ENCODE peak calls at places on chromosomes 13 and 19, in nine cellular contexts. One of them, this sample, is unnamed.

GRCh38 chr13:46229251-46229650 is 17.5 kb downstream of the LRRC63 start:
- DNase-seq in endothelial cell: no peak
- DNase-seq in progenitor cell of endocrine pancreas: no peak
- DNase-seq in type B pancreatic cell: no peak
- DNase-seq in IMR-90: no peak
- DNase-seq in dorsolateral prefrontal cortex: no peak
- DNase-seq in body of pancreas: no peak
- DNase-seq in fibroblast of pulmonary artery: no peak
- DNase-seq in GM06990: no peak
- DNase-seq in this sample: no peak

GRCh38 chr13:49652691-49653305 is 24.5 kb downstream of the ARL11 start:
- DNase-seq in endothelial cell: peak; percentile 54
- DNase-seq in progenitor cell of endocrine pancreas: no peak
- DNase-seq in type B pancreatic cell: no peak
- DNase-seq in IMR-90: peak; percentile 10
- DNase-seq in dorsolateral prefrontal cortex: no peak
- DNase-seq in body of pancreas: peak; percentile 22
- DNase-seq in fibroblast of pulmonary artery: peak; percentile 35
- DNase-seq in GM06990: no peak
- DNase-seq in this sample: no peak

GRCh38 chr19:23901360-23901759 is 13.3 kb upstream of the ZNF726 start:
- DNase-seq in endothelial cell: no peak
- DNase-seq in progenitor cell of endocrine pancreas: no peak
- DNase-seq in type B pancreatic cell: no peak
- DNase-seq in IMR-90: no peak
- DNase-seq in dorsolateral prefrontal cortex: no peak
- DNase-seq in body of pancreas: no peak
- DNase-seq in fibroblast of pulmonary artery: no peak
- DNase-seq in GM06990: no peak
- DNase-seq in this sample: no peak

GRCh38 chr19:44746946-44747738 is 1.4 kb upstream of the BCL3 start:
- DNase-seq in endothelial cell: peak; percentile 59
- DNase-seq in progenitor cell of endocrine pancreas: peak; percentile 34
- DNase-seq in type B pancreatic cell: peak; percentile 82
- DNase-seq in IMR-90: peak; percentile 96
- DNase-seq in dorsolateral prefrontal cortex: peak; percentile 60
- DNase-seq in body of pancreas: peak; percentile 94
- DNase-seq in fibroblast of pulmonary artery: peak; percentile 97
- DNase-seq in GM06990: peak; percentile 81
- DNase-seq in this sample: peak; percentile 95

GRCh38 chr13:44918323-44919102 is 70.8 kb downstream of the NUFIP1 start:
- DNase-seq in endothelial cell: peak; percentile 91
- DNase-seq in progenitor cell of endocrine pancreas: peak; percentile 81
- DNase-seq in type B pancreatic cell: peak; percentile 89
- DNase-seq in IMR-90: peak; percentile 97
- DNase-seq in dorsolateral prefrontal cortex: peak; percentile 84
- DNase-seq in body of pancreas: peak; percentile 93
- DNase-seq in fibroblast of pulmonary artery: peak; percentile 98
- DNase-seq in GM06990: peak; percentile 90
- DNase-seq in this sample: peak; percentile 98

GRCh38 chr13:57739089-57739488 is 107.5 kb downstream of the PCDH17 start:
- DNase-seq in endothelial cell: no peak
- DNase-seq in progenitor cell of endocrine pancreas: no peak
- DNase-seq in type B pancreatic cell: no peak
- DNase-seq in IMR-90: no peak
- DNase-seq in dorsolateral prefrontal cortex: no peak
- DNase-seq in body of pancreas: no peak
- DNase-seq in fibroblast of pulmonary artery: no peak
- DNase-seq in GM06990: no peak
- DNase-seq in this sample: no peak

GRCh38 chr13:51276684-51277083 is 54.5 kb downstream of the FAM124A start:
- DNase-seq in endothelial cell: no peak
- DNase-seq in progenitor cell of endocrine pancreas: no peak
- DNase-seq in type B pancreatic cell: no peak
- DNase-seq in IMR-90: no peak
- DNase-seq in dorsolateral prefrontal cortex: no peak
- DNase-seq in body of pancreas: no peak
- DNase-seq in fibroblast of pulmonary artery: peak; percentile 23
- DNase-seq in GM06990: no peak
- DNase-seq in this sample: no peak

GRCh38 chr19:18290250-18291018 is 9.0 kb upstream of the JUND start:
- DNase-seq in endothelial cell: no peak
- DNase-seq in progenitor cell of endocrine pancreas: no peak
- DNase-seq in type B pancreatic cell: no peak
- DNase-seq in IMR-90: peak; percentile 52
- DNase-seq in dorsolateral prefrontal cortex: no peak
- DNase-seq in body of pancreas: no peak
- DNase-seq in fibroblast of pulmonary artery: peak; percentile 60
- DNase-seq in GM06990: peak; percentile 84
- DNase-seq in this sample: no peak

GRCh38 chr19:5046339-5047039 is 77.6 kb downstream of the KDM4B start:
- DNase-seq in endothelial cell: no peak
- DNase-seq in progenitor cell of endocrine pancreas: no peak
- DNase-seq in type B pancreatic cell: no peak
- DNase-seq in IMR-90: peak; percentile 40
- DNase-seq in dorsolateral prefrontal cortex: peak; percentile 32
- DNase-seq in body of pancreas: peak; percentile 94
- DNase-seq in fibroblast of pulmonary artery: no peak
- DNase-seq in GM06990: no peak
- DNase-seq in this sample: no peak

GRCh38 chr19:28466107-28467045 is 746.6 kb downstream of the UQCRFS1 start:
- DNase-seq in endothelial cell: peak; percentile 78
- DNase-seq in progenitor cell of endocrine pancreas: peak; percentile 61
- DNase-seq in type B pancreatic cell: peak; percentile 76
- DNase-seq in IMR-90: peak; percentile 15
- DNase-seq in dorsolateral prefrontal cortex: peak; percentile 47
- DNase-seq in body of pancreas: peak; percentile 71
- DNase-seq in fibroblast of pulmonary artery: peak; percentile 60
- DNase-seq in GM06990: no peak
- DNase-seq in this sample: no peak

GRCh38 chr19:47272448-47273312 is 2.0 kb upstream of the INAFM1 start:
- DNase-seq in endothelial cell: no peak
- DNase-seq in progenitor cell of endocrine pancreas: no peak
- DNase-seq in type B pancreatic cell: no peak
- DNase-seq in IMR-90: no peak
- DNase-seq in dorsolateral prefrontal cortex: no peak
- DNase-seq in body of pancreas: peak; percentile 57
- DNase-seq in fibroblast of pulmonary artery: peak; percentile 21
- DNase-seq in GM06990: no peak
- DNase-seq in this sample: no peak

DNA sequence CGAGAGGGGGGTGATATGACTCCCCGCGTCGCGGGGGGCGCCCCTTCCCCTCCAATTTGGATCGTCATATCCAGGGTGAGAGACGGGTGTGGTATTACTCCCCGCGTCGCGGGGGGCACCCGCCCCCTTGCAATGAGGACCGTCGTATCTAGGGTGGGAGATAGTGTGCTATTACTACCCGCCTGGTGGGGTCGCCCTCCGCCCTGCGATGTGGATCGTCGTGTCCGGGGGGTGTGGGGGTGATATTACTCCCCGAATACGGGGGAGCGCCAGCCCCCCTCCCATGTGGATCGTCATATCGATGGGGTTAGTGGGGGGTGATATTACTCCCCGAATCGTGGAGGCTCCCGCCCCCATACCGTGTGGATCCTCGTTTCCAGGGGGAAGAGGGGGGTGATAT is 29.2 kb upstream of the RGCC start:
- DNase-seq in endothelial cell: peak; percentile 16
- DNase-seq in progenitor cell of endocrine pancreas: no peak
- DNase-seq in type B pancreatic cell: no peak
- DNase-seq in IMR-90: no peak
- DNase-seq in dorsolateral prefrontal cortex: peak; percentile 30
- DNase-seq in body of pancreas: no peak
- DNase-seq in fibroblast of pulmonary artery: peak; percentile 9
- DNase-seq in GM06990: peak; percentile 6
- DNase-seq in this sample: peak; percentile 79
- TF ChIP-seq CTCF in endothelial cell: peak; percentile 35
- TF ChIP-seq CTCF in progenitor cell of endocrine pancreas: no peak
- TF ChIP-seq CTCF in type B pancreatic cell: no peak
- TF ChIP-seq CTCF in IMR-90: peak; percentile 31
- TF ChIP-seq CTCF in dorsolateral prefrontal cortex: peak; percentile 61
- TF ChIP-seq CTCF in body of pancreas: no peak
- TF ChIP-seq CTCF in fibroblast of pulmonary artery: peak; percentile 39
- TF ChIP-seq CTCF in GM06990: peak; percentile 18
- TF ChIP-seq CTCF in this sample: no peak

GRCh38 chr19:39318071-39318470 is 2.6 kb downstream of the LRFN1 start:
- DNase-seq in endothelial cell: no peak
- DNase-seq in progenitor cell of endocrine pancreas: no peak
- DNase-seq in type B pancreatic cell: no peak
- DNase-seq in IMR-90: no peak
- DNase-seq in dorsolateral prefrontal cortex: no peak
- DNase-seq in body of pancreas: no peak
- DNase-seq in fibroblast of pulmonary artery: no peak
- DNase-seq in GM06990: no peak
- DNase-seq in this sample: no peak
- TF ChIP-seq CTCF in endothelial cell: no peak
- TF ChIP-seq CTCF in progenitor cell of endocrine pancreas: no peak
- TF ChIP-seq CTCF in type B pancreatic cell: no peak
- TF ChIP-seq CTCF in IMR-90: no peak
- TF ChIP-seq CTCF in dorsolateral prefrontal cortex: no peak
- TF ChIP-seq CTCF in body of pancreas: no peak
- TF ChIP-seq CTCF in fibroblast of pulmonary artery: no peak
- TF ChIP-seq CTCF in GM06990: no peak
- TF ChIP-seq CTCF in this sample: no peak

GRCh38 chr19:11379857-11380350 is 4.2 kb downstream of the EPOR start:
- DNase-seq in endothelial cell: no peak
- DNase-seq in progenitor cell of endocrine pancreas: no peak
- DNase-seq in type B pancreatic cell: no peak
- DNase-seq in IMR-90: no peak
- DNase-seq in dorsolateral prefrontal cortex: no peak
- DNase-seq in body of pancreas: no peak
- DNase-seq in fibroblast of pulmonary artery: no peak
- DNase-seq in GM06990: no peak
- DNase-seq in this sample: no peak

GRCh38 chr19:11380653-11381534 is 3.2 kb downstream of the EPOR start:
- DNase-seq in endothelial cell: peak; percentile 90
- DNase-seq in progenitor cell of endocrine pancreas: peak; percentile 95
- DNase-seq in type B pancreatic cell: peak; percentile 95
- DNase-seq in IMR-90: peak; percentile 93
- DNase-seq in dorsolateral prefrontal cortex: peak; percentile 96
- DNase-seq in body of pancreas: peak; percentile 95
- DNase-seq in fibroblast of pulmonary artery: peak; percentile 95
- DNase-seq in GM06990: peak; percentile 96
- DNase-seq in this sample: peak; percentile 96

GRCh38 chr19:11377756-11378155 is 3.3 kb downstream of the SWSAP1 start:
- DNase-seq in endothelial cell: no peak
- DNase-seq in progenitor cell of endocrine pancreas: no peak
- DNase-seq in type B pancreatic cell: no peak
- DNase-seq in IMR-90: peak; percentile 37
- DNase-seq in dorsolateral prefrontal cortex: no peak
- DNase-seq in body of pancreas: no peak
- DNase-seq in fibroblast of pulmonary artery: no peak
- DNase-seq in GM06990: no peak
- DNase-seq in this sample: no peak

GRCh38 chr19:11377237-11377636 is 2.8 kb downstream of the SWSAP1 start:
- DNase-seq in endothelial cell: no peak
- DNase-seq in progenitor cell of endocrine pancreas: no peak
- DNase-seq in type B pancreatic cell: no peak
- DNase-seq in IMR-90: peak; percentile 94
- DNase-seq in dorsolateral prefrontal cortex: peak; percentile 57
- DNase-seq in body of pancreas: peak; percentile 46
- DNase-seq in fibroblast of pulmonary artery: peak; percentile 79
- DNase-seq in GM06990: no peak
- DNase-seq in this sample: no peak

DNA sequence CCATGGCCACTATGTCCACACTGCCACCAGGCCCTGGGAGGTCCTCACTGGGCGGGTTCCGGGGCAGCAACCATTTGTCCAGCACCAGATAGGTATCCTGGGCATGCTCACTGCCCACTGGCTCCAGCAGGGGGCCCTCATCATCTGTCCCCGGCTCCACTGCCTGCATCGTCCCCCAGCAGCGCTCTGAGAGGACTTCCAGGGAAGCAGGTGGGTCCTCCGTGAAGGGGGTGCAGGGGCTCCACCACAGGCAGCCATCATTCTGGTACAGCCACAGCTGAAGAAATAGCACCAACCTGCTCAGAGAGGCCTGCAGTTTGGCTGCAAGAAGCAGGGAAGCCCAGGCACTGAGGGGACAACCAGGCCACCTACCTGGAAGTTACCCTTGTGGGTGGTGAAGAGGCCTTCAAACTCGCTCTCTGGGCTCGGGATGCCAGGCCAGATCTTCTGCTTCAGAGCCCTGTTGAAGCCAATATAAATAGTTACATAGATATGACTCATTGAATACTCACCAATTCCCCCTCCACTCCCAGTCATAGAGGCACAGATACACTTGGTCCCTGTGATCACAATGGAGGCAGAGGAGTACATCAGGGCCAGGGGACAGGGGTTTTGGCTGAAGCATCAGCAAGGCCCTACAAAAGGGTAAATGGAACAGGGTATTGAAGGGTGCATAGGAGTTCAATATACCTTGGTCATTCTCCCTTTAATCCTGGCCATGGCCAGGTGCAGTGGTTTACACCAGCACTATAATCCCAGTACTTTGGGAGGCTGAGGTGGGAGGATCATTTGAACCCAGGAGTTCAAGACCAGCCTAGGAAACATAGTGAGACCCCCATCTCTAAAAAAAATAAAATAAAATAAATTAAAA is 4.1 kb downstream of the SWSAP1 start:
- DNase-seq in endothelial cell: peak; percentile 76
- DNase-seq in progenitor cell of endocrine pancreas: peak; percentile 63
- DNase-seq in type B pancreatic cell: no peak
- DNase-seq in IMR-90: peak; percentile 89
- DNase-seq in dorsolateral prefrontal cortex: peak; percentile 66
- DNase-seq in body of pancreas: peak; percentile 59
- DNase-seq in fibroblast of pulmonary artery: peak; percentile 66
- DNase-seq in GM06990: no peak
- DNase-seq in this sample: no peak
- TF ChIP-seq CTCF in endothelial cell: peak; percentile 65
- TF ChIP-seq CTCF in progenitor cell of endocrine pancreas: peak; percentile 67
- TF ChIP-seq CTCF in type B pancreatic cell: peak; percentile 78
- TF ChIP-seq CTCF in IMR-90: peak; percentile 30
- TF ChIP-seq CTCF in dorsolateral prefrontal cortex: peak; percentile 68
- TF ChIP-seq CTCF in body of pancreas: peak; percentile 31
- TF ChIP-seq CTCF in fibroblast of pulmonary artery: peak; percentile 53
- TF ChIP-seq CTCF in GM06990: peak; percentile 71
- TF ChIP-seq CTCF in this sample: peak; percentile 68

DNA sequence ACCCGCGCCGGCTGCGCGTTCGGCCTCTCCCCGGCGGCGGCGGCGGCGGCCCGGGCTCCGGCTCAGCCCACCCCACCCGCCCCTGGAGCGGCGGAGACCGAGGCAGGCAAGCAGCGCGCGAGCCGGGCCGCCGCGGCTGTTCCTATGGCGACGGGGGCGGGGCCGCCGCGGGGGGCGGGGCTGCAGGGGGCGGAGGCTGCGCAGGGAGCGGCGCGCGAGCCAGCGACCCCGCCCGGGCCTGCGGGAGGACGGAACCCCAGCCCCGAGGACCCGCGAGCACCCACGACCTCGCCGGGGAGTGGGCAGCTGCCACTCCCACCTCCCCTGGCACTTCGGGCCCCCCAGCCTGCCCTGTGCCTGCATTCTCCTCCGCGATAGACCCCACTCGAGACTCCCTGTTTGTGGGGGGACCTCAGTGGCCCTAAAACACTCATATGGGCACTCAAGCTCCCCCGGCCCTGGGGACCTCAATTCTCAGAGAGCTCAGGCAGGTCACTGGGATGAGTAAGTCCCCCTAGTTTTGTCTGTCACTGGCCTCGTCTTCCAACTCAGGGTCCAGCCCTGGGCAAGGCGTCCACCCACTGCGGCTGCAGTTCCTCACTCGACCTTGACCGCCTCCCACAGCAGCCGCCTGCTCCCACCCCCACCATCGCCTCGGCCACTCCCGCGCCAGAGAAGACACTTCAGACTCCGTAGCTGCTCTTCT is at the start of gene CTXN1:
- DNase-seq in endothelial cell: peak; percentile 85
- DNase-seq in progenitor cell of endocrine pancreas: peak; percentile 75
- DNase-seq in type B pancreatic cell: peak; percentile 91
- DNase-seq in IMR-90: no peak
- DNase-seq in dorsolateral prefrontal cortex: no peak
- DNase-seq in body of pancreas: peak; percentile 65
- DNase-seq in fibroblast of pulmonary artery: peak; percentile 51
- DNase-seq in GM06990: peak; percentile 56
- DNase-seq in this sample: peak; percentile 93
- TF ChIP-seq CTCF in endothelial cell: no peak
- TF ChIP-seq CTCF in progenitor cell of endocrine pancreas: peak; percentile 17
- TF ChIP-seq CTCF in type B pancreatic cell: peak; percentile 57
- TF ChIP-seq CTCF in IMR-90: no peak
- TF ChIP-seq CTCF in dorsolateral prefrontal cortex: no peak
- TF ChIP-seq CTCF in body of pancreas: no peak
- TF ChIP-seq CTCF in fibroblast of pulmonary artery: no peak
- TF ChIP-seq CTCF in GM06990: no peak
- TF ChIP-seq CTCF in this sample: no peak

This sample was measured in osteocyte.